ENCODE peak calls at places on chromosomes 2 and 18, in eight cellular contexts. One of them, this sample, is unnamed.

GRCh38 chr18:26227051-26227672 is 917 bp downstream of the TAF4B start:
- DNase-seq in progenitor cell of endocrine pancreas: no peak
- DNase-seq in thyroid gland: peak
- DNase-seq in pancreas: no peak
- DNase-seq in uterus: no peak
- DNase-seq in HL-60: no peak
- DNase-seq in stomach: no peak
- DNase-seq in lower leg skin: no peak
- DNase-seq in this sample: no peak

GRCh38 chr2:229917793-229918192 is 4.0 kb downstream of the TRIP12 start:
- DNase-seq in thyroid gland: no peak
- DNase-seq in stomach: no peak
- DNase-seq in progenitor cell of endocrine pancreas: no peak
- DNase-seq in pancreas: no peak
- DNase-seq in uterus: no peak
- DNase-seq in lower leg skin: no peak
- DNase-seq in HL-60: no peak
- DNase-seq in this sample: no peak

GRCh38 chr2:205407984-205408383 is 274.3 kb upstream of the NRP2 start:
- DNase-seq in thyroid gland: no peak
- DNase-seq in lower leg skin: no peak
- DNase-seq in pancreas: no peak
- DNase-seq in HL-60: no peak
- DNase-seq in stomach: no peak
- DNase-seq in uterus: no peak
- DNase-seq in progenitor cell of endocrine pancreas: no peak
- DNase-seq in this sample: no peak

GRCh38 chr2:12183032-12183431 is 436.6 kb downstream of the LPIN1 start:
- DNase-seq in progenitor cell of endocrine pancreas: no peak
- DNase-seq in uterus: no peak
- DNase-seq in stomach: no peak
- DNase-seq in pancreas: no peak
- DNase-seq in lower leg skin: no peak
- DNase-seq in HL-60: no peak
- DNase-seq in thyroid gland: no peak
- DNase-seq in this sample: no peak

GRCh38 chr2:229810786-229811185 is 96.4 kb upstream of the DNER start:
- DNase-seq in stomach: no peak
- DNase-seq in progenitor cell of endocrine pancreas: no peak
- DNase-seq in pancreas: no peak
- DNase-seq in HL-60: no peak
- DNase-seq in thyroid gland: no peak
- DNase-seq in uterus: no peak
- DNase-seq in lower leg skin: no peak
- DNase-seq in this sample: no peak

GRCh38 chr2:10145519-10146357 is 23.2 kb downstream of the RRM2 start:
- DNase-seq in stomach: no peak
- DNase-seq in uterus: no peak
- DNase-seq in thyroid gland: no peak
- DNase-seq in HL-60: no peak
- DNase-seq in pancreas: peak
- DNase-seq in lower leg skin: no peak
- DNase-seq in progenitor cell of endocrine pancreas: no peak
- DNase-seq in this sample: no peak

GRCh38 chr2:172420096-172420671 is 7.2 kb upstream of the ITGA6 start:
- DNase-seq in thyroid gland: no peak
- DNase-seq in lower leg skin: no peak
- DNase-seq in progenitor cell of endocrine pancreas: no peak
- DNase-seq in pancreas: no peak
- DNase-seq in stomach: no peak
- DNase-seq in uterus: no peak
- DNase-seq in HL-60: no peak
- DNase-seq in this sample: no peak

GRCh38 chr2:37911296-37911888 is 13.7 kb upstream of the RMDN2 start:
- DNase-seq in stomach: no peak
- DNase-seq in pancreas: no peak
- DNase-seq in lower leg skin: no peak
- DNase-seq in thyroid gland: no peak
- DNase-seq in progenitor cell of endocrine pancreas: no peak
- DNase-seq in uterus: no peak
- DNase-seq in HL-60: peak
- DNase-seq in this sample: no peak

GRCh38 chr2:68292108-68292710 is 27.5 kb downstream of the CNRIP1 start:
- DNase-seq in uterus: no peak
- DNase-seq in lower leg skin: no peak
- DNase-seq in thyroid gland: peak
- DNase-seq in progenitor cell of endocrine pancreas: no peak
- DNase-seq in HL-60: no peak
- DNase-seq in pancreas: no peak
- DNase-seq in stomach: no peak
- DNase-seq in this sample: no peak

GRCh38 chr18:10060469-10060782 is 146.6 kb downstream of the VAPA start:
- DNase-seq in progenitor cell of endocrine pancreas: no peak
- DNase-seq in HL-60: no peak
- DNase-seq in pancreas: no peak
- DNase-seq in lower leg skin: no peak
- DNase-seq in uterus: no peak
- DNase-seq in stomach: no peak
- DNase-seq in thyroid gland: no peak
- DNase-seq in this sample: no peak

GRCh38 chr2:130344578-130344977 is 1.9 kb downstream of the IMP4 start:
- DNase-seq in uterus: no peak
- DNase-seq in thyroid gland: no peak
- DNase-seq in stomach: no peak
- DNase-seq in lower leg skin: no peak
- DNase-seq in HL-60: no peak
- DNase-seq in progenitor cell of endocrine pancreas: no peak
- DNase-seq in pancreas: no peak
- DNase-seq in this sample: no peak

GRCh38 chr2:130342020-130342532 is 621 bp upstream of the IMP4 start:
- DNase-seq in HL-60: peak
- DNase-seq in progenitor cell of endocrine pancreas: peak
- DNase-seq in pancreas: peak
- DNase-seq in thyroid gland: peak
- DNase-seq in stomach: peak
- DNase-seq in uterus: peak
- DNase-seq in lower leg skin: peak
- DNase-seq in this sample: peak

GRCh38 chr2:130345091-130345490 is 2.4 kb downstream of the IMP4 start:
- DNase-seq in pancreas: no peak
- DNase-seq in HL-60: no peak
- DNase-seq in uterus: no peak
- DNase-seq in lower leg skin: no peak
- DNase-seq in stomach: no peak
- DNase-seq in progenitor cell of endocrine pancreas: no peak
- DNase-seq in thyroid gland: no peak
- DNase-seq in this sample: no peak

GRCh38 chr2:130341562-130342019 is 1.1 kb upstream of the IMP4 start:
- DNase-seq in thyroid gland: peak
- DNase-seq in pancreas: no peak
- DNase-seq in uterus: no peak
- DNase-seq in stomach: no peak
- DNase-seq in progenitor cell of endocrine pancreas: no peak
- DNase-seq in HL-60: no peak
- DNase-seq in lower leg skin: no peak
- DNase-seq in this sample: no peak

GRCh38 chr2:130342533-130343275 is at the start of gene IMP4:
- DNase-seq in stomach: peak
- DNase-seq in uterus: peak
- DNase-seq in thyroid gland: peak
- DNase-seq in pancreas: peak
- DNase-seq in lower leg skin: peak
- DNase-seq in HL-60: peak
- DNase-seq in progenitor cell of endocrine pancreas: peak
- DNase-seq in this sample: peak
- TF ChIP-seq CTCF in stomach: peak
- TF ChIP-seq CTCF in uterus: no peak
- TF ChIP-seq CTCF in thyroid gland: peak
- TF ChIP-seq CTCF in pancreas: no peak
- TF ChIP-seq CTCF in lower leg skin: no peak
- TF ChIP-seq CTCF in HL-60: no peak
- TF ChIP-seq CTCF in progenitor cell of endocrine pancreas: peak
- TF ChIP-seq CTCF in this sample: peak

GRCh38 chr18:62802523-62802922 is 87.2 kb downstream of the PHLPP1 start:
- DNase-seq in HL-60: no peak
- DNase-seq in lower leg skin: no peak
- DNase-seq in uterus: no peak
- DNase-seq in progenitor cell of endocrine pancreas: no peak
- DNase-seq in stomach: no peak
- DNase-seq in thyroid gland: no peak
- DNase-seq in pancreas: no peak
- DNase-seq in this sample: no peak
- TF ChIP-seq CTCF in HL-60: no peak
- TF ChIP-seq CTCF in lower leg skin: no peak
- TF ChIP-seq CTCF in uterus: peak
- TF ChIP-seq CTCF in progenitor cell of endocrine pancreas: no peak
- TF ChIP-seq CTCF in stomach: no peak
- TF ChIP-seq CTCF in thyroid gland: peak
- TF ChIP-seq CTCF in pancreas: no peak
- TF ChIP-seq CTCF in this sample: no peak

GRCh38 chr18:45251236-45251635 is 364.0 kb upstream of the SLC14A2 start:
- DNase-seq in uterus: no peak
- DNase-seq in stomach: no peak
- DNase-seq in pancreas: no peak
- DNase-seq in progenitor cell of endocrine pancreas: no peak
- DNase-seq in thyroid gland: no peak
- DNase-seq in lower leg skin: no peak
- DNase-seq in HL-60: no peak
- DNase-seq in this sample: no peak

GRCh38 chr18:45248240-45248903 is 366.9 kb upstream of the SLC14A2 start:
- DNase-seq in pancreas: no peak
- DNase-seq in stomach: no peak
- DNase-seq in lower leg skin: peak
- DNase-seq in HL-60: no peak
- DNase-seq in uterus: no peak
- DNase-seq in progenitor cell of endocrine pancreas: no peak
- DNase-seq in thyroid gland: no peak
- DNase-seq in this sample: no peak

GRCh38 chr18:45252474-45252873 is 362.8 kb upstream of the SLC14A2 start:
- DNase-seq in stomach: no peak
- DNase-seq in pancreas: no peak
- DNase-seq in thyroid gland: no peak
- DNase-seq in uterus: no peak
- DNase-seq in progenitor cell of endocrine pancreas: no peak
- DNase-seq in lower leg skin: no peak
- DNase-seq in HL-60: no peak
- DNase-seq in this sample: no peak

GRCh38 chr18:45250479-45250878 is 364.8 kb upstream of the SLC14A2 start:
- DNase-seq in thyroid gland: no peak
- DNase-seq in stomach: no peak
- DNase-seq in progenitor cell of endocrine pancreas: no peak
- DNase-seq in HL-60: no peak
- DNase-seq in lower leg skin: no peak
- DNase-seq in uterus: no peak
- DNase-seq in pancreas: no peak
- DNase-seq in this sample: no peak

DNA sequence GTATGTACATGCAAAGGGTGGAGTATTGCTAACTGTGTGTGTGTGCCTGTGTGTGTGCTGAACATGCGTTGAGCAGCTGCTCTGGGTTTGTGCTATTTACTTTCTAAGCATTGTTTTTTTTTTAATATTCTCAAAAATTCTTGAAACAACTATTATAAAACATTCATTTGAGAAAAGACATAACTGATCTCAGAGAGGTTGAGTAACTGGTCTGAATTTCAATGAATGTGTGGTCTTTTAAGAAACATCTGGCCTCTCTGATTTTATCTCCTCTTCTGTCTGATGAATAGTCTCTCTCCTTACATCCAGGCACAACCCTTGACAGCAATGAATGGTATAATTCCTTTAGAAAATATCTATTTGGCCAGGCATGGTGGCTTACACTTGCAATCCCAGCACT is 366.0 kb upstream of the SLC14A2 start:
- DNase-seq in HL-60: no peak
- DNase-seq in pancreas: no peak
- DNase-seq in stomach: no peak
- DNase-seq in thyroid gland: no peak
- DNase-seq in lower leg skin: no peak
- DNase-seq in progenitor cell of endocrine pancreas: no peak
- DNase-seq in uterus: no peak
- DNase-seq in this sample: no peak
- TF ChIP-seq CTCF in HL-60: no peak
- TF ChIP-seq CTCF in pancreas: no peak
- TF ChIP-seq CTCF in stomach: no peak
- TF ChIP-seq CTCF in thyroid gland: no peak
- TF ChIP-seq CTCF in lower leg skin: no peak
- TF ChIP-seq CTCF in progenitor cell of endocrine pancreas: no peak
- TF ChIP-seq CTCF in uterus: no peak
- TF ChIP-seq CTCF in this sample: no peak

GRCh38 chr2:199851499-199851816 is 466 bp upstream of the FTCDNL1 start:
- DNase-seq in stomach: no peak
- DNase-seq in thyroid gland: no peak
- DNase-seq in uterus: no peak
- DNase-seq in HL-60: no peak
- DNase-seq in pancreas: no peak
- DNase-seq in lower leg skin: no peak
- DNase-seq in progenitor cell of endocrine pancreas: no peak
- DNase-seq in this sample: no peak
- TF ChIP-seq CTCF in stomach: no peak
- TF ChIP-seq CTCF in thyroid gland: no peak
- TF ChIP-seq CTCF in uterus: no peak
- TF ChIP-seq CTCF in HL-60: no peak
- TF ChIP-seq CTCF in pancreas: no peak
- TF ChIP-seq CTCF in lower leg skin: no peak
- TF ChIP-seq CTCF in progenitor cell of endocrine pancreas: peak
- TF ChIP-seq CTCF in this sample: no peak

GRCh38 chr2:143282684-143283083 is 153.5 kb downstream of the ARHGAP15 start:
- DNase-seq in progenitor cell of endocrine pancreas: no peak
- DNase-seq in lower leg skin: no peak
- DNase-seq in uterus: no peak
- DNase-seq in pancreas: no peak
- DNase-seq in thyroid gland: no peak
- DNase-seq in HL-60: no peak
- DNase-seq in stomach: no peak
- DNase-seq in this sample: no peak
- TF ChIP-seq CTCF in progenitor cell of endocrine pancreas: peak
- TF ChIP-seq CTCF in lower leg skin: no peak
- TF ChIP-seq CTCF in uterus: no peak
- TF ChIP-seq CTCF in pancreas: no peak
- TF ChIP-seq CTCF in thyroid gland: no peak
- TF ChIP-seq CTCF in HL-60: peak
- TF ChIP-seq CTCF in stomach: no peak
- TF ChIP-seq CTCF in this sample: no peak

GRCh38 chr18:48136051-48136543 is 205.6 kb upstream of the SMAD2 start:
- DNase-seq in lower leg skin: no peak
- DNase-seq in progenitor cell of endocrine pancreas: peak
- DNase-seq in stomach: peak
- DNase-seq in uterus: no peak
- DNase-seq in thyroid gland: peak
- DNase-seq in pancreas: peak
- DNase-seq in HL-60: no peak
- DNase-seq in this sample: peak
- TF ChIP-seq CTCF in lower leg skin: no peak
- TF ChIP-seq CTCF in progenitor cell of endocrine pancreas: no peak
- TF ChIP-seq CTCF in stomach: no peak
- TF ChIP-seq CTCF in uterus: no peak
- TF ChIP-seq CTCF in thyroid gland: no peak
- TF ChIP-seq CTCF in pancreas: no peak
- TF ChIP-seq CTCF in HL-60: no peak
- TF ChIP-seq CTCF in this sample: no peak

This sample was measured in left lung.